ENCODE peak calls at places on chromosomes 12 and 14, in five cellular contexts. One of them, this sample, is unnamed. For H3K36me3 and H3K4me1, the result is how much of the 10 kb centered on the place peaks cover.

GRCh38 chr12:96257550-96258392 is 63.6 kb downstream of the ELK3 start:
- DNase-seq in CD8-positive, alpha-beta memory T cell: no peak
- DNase-seq in neuronal stem cell: no peak
- DNase-seq in mesenchymal stem cell: peak
- DNase-seq in MM.1S: no peak
- DNase-seq in this sample: no peak

GRCh38 chr12:4178424-4179184 is 95.0 kb upstream of the CCND2 start:
- DNase-seq in CD8-positive, alpha-beta memory T cell: no peak
- DNase-seq in neuronal stem cell: no peak
- DNase-seq in mesenchymal stem cell: no peak
- DNase-seq in MM.1S: no peak
- DNase-seq in this sample: no peak

GRCh38 chr12:124938606-124939427 is 24.4 kb upstream of the UBC start:
- DNase-seq in CD8-positive, alpha-beta memory T cell: peak
- DNase-seq in neuronal stem cell: no peak
- DNase-seq in mesenchymal stem cell: peak
- DNase-seq in MM.1S: peak
- DNase-seq in this sample: peak

GRCh38 chr14:105337433-105337832 is 22.9 kb downstream of the PACS2 start:
- DNase-seq in CD8-positive, alpha-beta memory T cell: no peak
- DNase-seq in neuronal stem cell: no peak
- DNase-seq in mesenchymal stem cell: no peak
- DNase-seq in MM.1S: no peak
- DNase-seq in this sample: no peak

GRCh38 chr12:32043928-32044549 is 62.6 kb upstream of the BICD1 start:
- DNase-seq in CD8-positive, alpha-beta memory T cell: no peak
- DNase-seq in neuronal stem cell: no peak
- DNase-seq in mesenchymal stem cell: no peak
- DNase-seq in MM.1S: no peak
- DNase-seq in this sample: no peak

GRCh38 chr14:100429537-100429936 is 106.4 kb downstream of the SLC25A47 start:
- DNase-seq in CD8-positive, alpha-beta memory T cell: no peak
- DNase-seq in neuronal stem cell: no peak
- DNase-seq in mesenchymal stem cell: no peak
- DNase-seq in MM.1S: no peak
- DNase-seq in this sample: no peak

GRCh38 chr12:92445253-92446081 is 257.3 kb upstream of the PLEKHG7 start:
- DNase-seq in CD8-positive, alpha-beta memory T cell: no peak
- DNase-seq in neuronal stem cell: no peak
- DNase-seq in mesenchymal stem cell: no peak
- DNase-seq in MM.1S: peak
- DNase-seq in this sample: no peak

GRCh38 chr12:480831-481230 is 21.1 kb downstream of the B4GALNT3 start:
- DNase-seq in CD8-positive, alpha-beta memory T cell: no peak
- DNase-seq in neuronal stem cell: no peak
- DNase-seq in mesenchymal stem cell: peak
- DNase-seq in MM.1S: no peak
- DNase-seq in this sample: no peak

GRCh38 chr12:69916541-69917270 is 91.7 kb downstream of the MYRFL start:
- DNase-seq in CD8-positive, alpha-beta memory T cell: no peak
- DNase-seq in neuronal stem cell: no peak
- DNase-seq in mesenchymal stem cell: peak
- DNase-seq in MM.1S: no peak
- DNase-seq in this sample: no peak

GRCh38 chr12:107884769-107885694 is 110.5 kb downstream of the ASCL4 start:
- DNase-seq in CD8-positive, alpha-beta memory T cell: no peak
- DNase-seq in neuronal stem cell: peak
- DNase-seq in mesenchymal stem cell: peak
- DNase-seq in MM.1S: peak
- DNase-seq in this sample: no peak

GRCh38 chr12:93102744-93103143 is 173.6 kb upstream of the EEA1 start:
- DNase-seq in CD8-positive, alpha-beta memory T cell: no peak
- DNase-seq in neuronal stem cell: no peak
- DNase-seq in mesenchymal stem cell: no peak
- DNase-seq in MM.1S: no peak
- DNase-seq in this sample: no peak

GRCh38 chr12:52151859-52152783 is 39.7 kb downstream of the KRT80 start:
- DNase-seq in CD8-positive, alpha-beta memory T cell: peak
- DNase-seq in neuronal stem cell: peak
- DNase-seq in mesenchymal stem cell: peak
- DNase-seq in MM.1S: peak
- DNase-seq in this sample: peak

GRCh38 chr14:96122496-96122895 is 82.1 kb upstream of the BDKRB2 start:
- DNase-seq in CD8-positive, alpha-beta memory T cell: no peak
- DNase-seq in neuronal stem cell: no peak
- DNase-seq in mesenchymal stem cell: peak
- DNase-seq in MM.1S: no peak
- DNase-seq in this sample: no peak

GRCh38 chr12:15180325-15180724 is 40.9 kb downstream of the RERG start:
- DNase-seq in CD8-positive, alpha-beta memory T cell: no peak
- DNase-seq in neuronal stem cell: no peak
- DNase-seq in mesenchymal stem cell: no peak
- DNase-seq in MM.1S: no peak
- DNase-seq in this sample: no peak

DNA sequence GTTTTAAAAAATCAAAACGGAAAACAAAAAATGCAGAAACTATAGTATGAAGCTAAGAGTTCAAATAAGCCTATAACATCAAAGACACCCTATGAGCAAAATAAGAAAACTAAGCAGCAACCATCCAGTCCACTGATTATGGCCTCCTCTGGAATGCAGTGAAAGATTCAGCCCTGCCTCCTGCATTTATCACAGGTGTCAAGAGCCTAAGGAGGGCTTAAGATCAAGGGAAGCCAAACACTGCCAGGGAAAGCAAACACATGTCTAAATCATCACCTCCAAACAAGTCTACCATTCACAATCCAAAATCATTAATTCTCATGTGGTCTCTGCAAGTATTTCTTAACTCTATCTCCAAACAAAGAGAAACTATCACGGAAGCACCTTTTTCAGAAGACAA is 28.4 kb downstream of the SARNP start:
- DNase-seq in CD8-positive, alpha-beta memory T cell: no peak
- DNase-seq in neuronal stem cell: no peak
- DNase-seq in mesenchymal stem cell: no peak
- DNase-seq in MM.1S: no peak
- DNase-seq in this sample: no peak
- H3K36me3 ChIP-seq in CD8-positive, alpha-beta memory T cell: under half
- H3K36me3 ChIP-seq in neuronal stem cell: half or more
- H3K36me3 ChIP-seq in mesenchymal stem cell: under half
- H3K36me3 ChIP-seq in MM.1S: under half
- H3K36me3 ChIP-seq in this sample: half or more

GRCh38 chr14:65787461-65787860 is 374.9 kb downstream of the FUT8 start:
- DNase-seq in CD8-positive, alpha-beta memory T cell: no peak
- DNase-seq in neuronal stem cell: no peak
- DNase-seq in mesenchymal stem cell: no peak
- DNase-seq in MM.1S: no peak
- DNase-seq in this sample: no peak

GRCh38 chr14:65792208-65792905 is 379.8 kb downstream of the FUT8 start:
- DNase-seq in CD8-positive, alpha-beta memory T cell: no peak
- DNase-seq in neuronal stem cell: no peak
- DNase-seq in mesenchymal stem cell: no peak
- DNase-seq in MM.1S: no peak
- DNase-seq in this sample: no peak

GRCh38 chr14:65788876-65789859 is 376.6 kb downstream of the FUT8 start:
- DNase-seq in CD8-positive, alpha-beta memory T cell: no peak
- DNase-seq in neuronal stem cell: no peak
- DNase-seq in mesenchymal stem cell: no peak
- DNase-seq in MM.1S: no peak
- DNase-seq in this sample: no peak

GRCh38 chr14:65791551-65791981 is 379.0 kb downstream of the FUT8 start:
- DNase-seq in CD8-positive, alpha-beta memory T cell: peak
- DNase-seq in neuronal stem cell: no peak
- DNase-seq in mesenchymal stem cell: no peak
- DNase-seq in MM.1S: no peak
- DNase-seq in this sample: no peak

DNA sequence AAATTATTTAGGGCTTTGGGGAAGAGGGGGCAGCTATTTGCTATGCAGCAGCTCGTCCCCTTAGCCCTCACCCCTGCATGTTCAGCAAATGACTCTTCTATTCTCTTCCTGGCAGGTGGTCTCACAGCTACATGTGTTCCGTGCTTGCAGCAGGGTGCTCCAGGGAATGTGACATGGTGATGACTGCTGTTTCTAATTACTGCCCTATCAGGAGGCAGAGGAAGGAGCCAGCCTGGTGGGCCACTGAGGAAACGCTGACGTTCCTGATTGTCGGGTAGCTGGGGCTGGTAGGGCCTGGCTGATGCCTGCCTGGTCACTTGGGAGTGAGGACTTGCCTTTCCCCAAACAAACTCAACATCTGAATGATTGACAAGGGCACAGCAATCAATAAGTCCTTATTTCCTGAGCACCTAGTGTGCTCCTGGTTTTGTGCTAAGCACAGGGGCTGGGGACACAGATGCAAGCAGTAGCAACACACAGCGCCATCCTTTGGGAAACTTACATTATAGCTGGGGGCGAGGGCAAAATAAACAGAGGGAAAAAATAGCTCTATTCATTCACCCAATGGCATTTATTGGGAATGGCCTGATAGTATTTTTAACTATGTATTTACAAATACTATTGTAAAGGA is 377.8 kb downstream of the FUT8 start:
- DNase-seq in CD8-positive, alpha-beta memory T cell: no peak
- DNase-seq in neuronal stem cell: no peak
- DNase-seq in mesenchymal stem cell: no peak
- DNase-seq in MM.1S: no peak
- DNase-seq in this sample: no peak
- H3K4me1 ChIP-seq in CD8-positive, alpha-beta memory T cell: under half
- H3K4me1 ChIP-seq in neuronal stem cell: under half
- H3K4me1 ChIP-seq in mesenchymal stem cell: under half
- H3K4me1 ChIP-seq in MM.1S: under half
- H3K4me1 ChIP-seq in this sample: under half

DNA sequence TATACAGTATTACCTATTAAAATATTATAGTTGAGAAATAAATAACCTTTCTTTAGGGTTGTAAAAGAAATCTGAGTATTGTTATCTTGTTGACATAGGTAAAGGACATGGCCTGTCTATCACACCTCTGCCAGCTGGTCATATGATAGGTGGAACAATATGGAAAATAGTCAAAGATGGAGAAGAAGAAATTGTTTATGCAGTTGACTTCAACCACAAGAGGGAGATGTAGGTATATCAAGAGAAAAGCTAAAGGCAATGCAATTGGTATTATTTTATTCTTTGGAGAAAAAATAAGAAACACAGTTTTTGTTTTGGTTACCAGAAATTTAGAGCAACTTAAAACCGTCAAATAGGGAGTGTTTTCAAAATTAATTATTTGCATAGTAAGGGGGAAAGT is 13.5 kb downstream of the CPSF2 start:
- DNase-seq in CD8-positive, alpha-beta memory T cell: no peak
- DNase-seq in neuronal stem cell: no peak
- DNase-seq in mesenchymal stem cell: peak
- DNase-seq in MM.1S: no peak
- DNase-seq in this sample: peak
- H3K36me3 ChIP-seq in CD8-positive, alpha-beta memory T cell: under half
- H3K36me3 ChIP-seq in neuronal stem cell: half or more
- H3K36me3 ChIP-seq in mesenchymal stem cell: under half
- H3K36me3 ChIP-seq in MM.1S: under half
- H3K36me3 ChIP-seq in this sample: half or more

DNA sequence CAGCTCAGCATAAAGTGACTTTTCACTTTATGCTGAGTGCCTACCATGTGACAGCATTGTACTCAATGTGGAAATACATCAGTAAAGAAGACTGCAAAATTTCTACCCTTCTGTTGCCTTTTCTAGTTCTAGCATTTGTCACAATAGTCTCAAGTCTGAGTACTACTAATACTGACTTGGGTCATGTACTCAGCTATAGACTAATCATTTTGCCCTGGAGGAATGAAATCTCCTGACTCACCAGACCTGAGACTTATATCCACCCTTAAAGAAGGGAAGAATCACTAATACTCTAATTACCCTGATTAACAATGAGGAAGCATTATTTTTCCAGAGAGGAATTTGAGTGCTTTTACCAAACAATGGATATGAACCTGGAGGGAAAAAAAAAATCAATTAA is 386.4 kb downstream of the SYT1 start:
- DNase-seq in CD8-positive, alpha-beta memory T cell: no peak
- DNase-seq in neuronal stem cell: no peak
- DNase-seq in mesenchymal stem cell: no peak
- DNase-seq in MM.1S: no peak
- DNase-seq in this sample: no peak
- H3K4me1 ChIP-seq in CD8-positive, alpha-beta memory T cell: under half
- H3K4me1 ChIP-seq in neuronal stem cell: under half
- H3K4me1 ChIP-seq in mesenchymal stem cell: under half
- H3K4me1 ChIP-seq in MM.1S: under half
- H3K4me1 ChIP-seq in this sample: under half

GRCh38 chr12:49327887-49328286 is 4.8 kb downstream of the TROAP start:
- DNase-seq in CD8-positive, alpha-beta memory T cell: no peak
- DNase-seq in neuronal stem cell: no peak
- DNase-seq in mesenchymal stem cell: no peak
- DNase-seq in MM.1S: no peak
- DNase-seq in this sample: no peak

GRCh38 chr12:49330631-49331359 is 6.2 kb downstream of the C1QL4 start:
- DNase-seq in CD8-positive, alpha-beta memory T cell: no peak
- DNase-seq in neuronal stem cell: no peak
- DNase-seq in mesenchymal stem cell: no peak
- DNase-seq in MM.1S: no peak
- DNase-seq in this sample: no peak

GRCh38 chr12:49331360-49332222 is 5.4 kb downstream of the C1QL4 start:
- DNase-seq in CD8-positive, alpha-beta memory T cell: no peak
- DNase-seq in neuronal stem cell: no peak
- DNase-seq in mesenchymal stem cell: peak
- DNase-seq in MM.1S: no peak
- DNase-seq in this sample: no peak

GRCh38 chr12:49328816-49329215 is 5.8 kb downstream of the TROAP start:
- DNase-seq in CD8-positive, alpha-beta memory T cell: no peak
- DNase-seq in neuronal stem cell: no peak
- DNase-seq in mesenchymal stem cell: no peak
- DNase-seq in MM.1S: no peak
- DNase-seq in this sample: no peak

GRCh38 chr12:49330032-49330619 is 6.9 kb downstream of the C1QL4 start:
- DNase-seq in CD8-positive, alpha-beta memory T cell: no peak
- DNase-seq in neuronal stem cell: no peak
- DNase-seq in mesenchymal stem cell: no peak
- DNase-seq in MM.1S: no peak
- DNase-seq in this sample: no peak
- H3K36me3 ChIP-seq in CD8-positive, alpha-beta memory T cell: under half
- H3K36me3 ChIP-seq in neuronal stem cell: half or more
- H3K36me3 ChIP-seq in mesenchymal stem cell: under half
- H3K36me3 ChIP-seq in MM.1S: under half
- H3K36me3 ChIP-seq in this sample: under half

This sample was measured in CD4-positive, CD25-positive, alpha-beta regulatory T cell.